ENCODE peak calls at places on chromosomes 4 and X, in seven cellular contexts. One of them, this sample, is unnamed.

GRCh38 chr4:37717575-37717974 is 31.4 kb upstream of the RELL1 start:
- DNase-seq in endothelial cell: no peak
- DNase-seq in stomach: no peak
- DNase-seq in fibroblast of the aortic adventitia: peak
- DNase-seq in left ventricle myocardium inferior: no peak
- DNase-seq in activated CD8-positive, alpha-beta T cell treated with anti-CD3 and anti-CD28 coated beads for 36 hours: no peak
- DNase-seq in foreskin fibroblast: peak
- DNase-seq in this sample: peak

GRCh38 chr4:78038704-78039103 is 18.4 kb upstream of the FRAS1 start:
- DNase-seq in stomach: no peak
- DNase-seq in fibroblast of the aortic adventitia: no peak
- DNase-seq in endothelial cell: no peak
- DNase-seq in foreskin fibroblast: no peak
- DNase-seq in left ventricle myocardium inferior: no peak
- DNase-seq in activated CD8-positive, alpha-beta T cell treated with anti-CD3 and anti-CD28 coated beads for 36 hours: no peak
- DNase-seq in this sample: no peak

GRCh38 chr4:54513231-54513630 is 144.5 kb upstream of the KIT start:
- DNase-seq in fibroblast of the aortic adventitia: peak
- DNase-seq in stomach: no peak
- DNase-seq in foreskin fibroblast: peak
- DNase-seq in left ventricle myocardium inferior: peak
- DNase-seq in activated CD8-positive, alpha-beta T cell treated with anti-CD3 and anti-CD28 coated beads for 36 hours: no peak
- DNase-seq in endothelial cell: no peak
- DNase-seq in this sample: no peak

GRCh38 chr4:87019898-87020297 is 85.1 kb downstream of the AFF1 start:
- DNase-seq in activated CD8-positive, alpha-beta T cell treated with anti-CD3 and anti-CD28 coated beads for 36 hours: no peak
- DNase-seq in foreskin fibroblast: no peak
- DNase-seq in fibroblast of the aortic adventitia: no peak
- DNase-seq in stomach: no peak
- DNase-seq in left ventricle myocardium inferior: no peak
- DNase-seq in endothelial cell: no peak
- DNase-seq in this sample: no peak

GRCh38 chr4:53183754-53184153 is 182.1 kb downstream of the SCFD2 start:
- DNase-seq in left ventricle myocardium inferior: no peak
- DNase-seq in foreskin fibroblast: no peak
- DNase-seq in stomach: no peak
- DNase-seq in fibroblast of the aortic adventitia: peak
- DNase-seq in endothelial cell: no peak
- DNase-seq in activated CD8-positive, alpha-beta T cell treated with anti-CD3 and anti-CD28 coated beads for 36 hours: no peak
- DNase-seq in this sample: no peak

GRCh38 chr4:88591787-88592599 is at the start of gene HERC3:
- DNase-seq in stomach: peak
- DNase-seq in fibroblast of the aortic adventitia: peak
- DNase-seq in endothelial cell: peak
- DNase-seq in foreskin fibroblast: peak
- DNase-seq in left ventricle myocardium inferior: peak
- DNase-seq in activated CD8-positive, alpha-beta T cell treated with anti-CD3 and anti-CD28 coated beads for 36 hours: peak
- DNase-seq in this sample: peak

GRCh38 chr4:125639182-125639621 is 324.4 kb downstream of the FAT4 start:
- DNase-seq in activated CD8-positive, alpha-beta T cell treated with anti-CD3 and anti-CD28 coated beads for 36 hours: no peak
- DNase-seq in fibroblast of the aortic adventitia: peak
- DNase-seq in foreskin fibroblast: peak
- DNase-seq in left ventricle myocardium inferior: peak
- DNase-seq in stomach: no peak
- DNase-seq in endothelial cell: no peak
- DNase-seq in this sample: no peak

GRCh38 chrX:101171883-101172400 is 47.6 kb upstream of the DRP2 start:
- DNase-seq in foreskin fibroblast: no peak
- DNase-seq in activated CD8-positive, alpha-beta T cell treated with anti-CD3 and anti-CD28 coated beads for 36 hours: no peak
- DNase-seq in endothelial cell: no peak
- DNase-seq in fibroblast of the aortic adventitia: peak
- DNase-seq in stomach: no peak
- DNase-seq in left ventricle myocardium inferior: no peak
- DNase-seq in this sample: no peak

GRCh38 chrX:84187501-84188319 is at the start of gene RPS6KA6:
- DNase-seq in foreskin fibroblast: peak
- DNase-seq in activated CD8-positive, alpha-beta T cell treated with anti-CD3 and anti-CD28 coated beads for 36 hours: peak
- DNase-seq in endothelial cell: peak
- DNase-seq in left ventricle myocardium inferior: peak
- DNase-seq in stomach: no peak
- DNase-seq in fibroblast of the aortic adventitia: peak
- DNase-seq in this sample: no peak

GRCh38 chr4:32798471-32798870 is 2078.3 kb downstream of the PCDH7 start:
- DNase-seq in stomach: no peak
- DNase-seq in activated CD8-positive, alpha-beta T cell treated with anti-CD3 and anti-CD28 coated beads for 36 hours: no peak
- DNase-seq in endothelial cell: no peak
- DNase-seq in left ventricle myocardium inferior: no peak
- DNase-seq in foreskin fibroblast: no peak
- DNase-seq in fibroblast of the aortic adventitia: no peak
- DNase-seq in this sample: no peak

GRCh38 chr4:186693159-186693815 is 30.4 kb downstream of the FAT1 start:
- DNase-seq in stomach: peak
- DNase-seq in activated CD8-positive, alpha-beta T cell treated with anti-CD3 and anti-CD28 coated beads for 36 hours: no peak
- DNase-seq in fibroblast of the aortic adventitia: peak
- DNase-seq in left ventricle myocardium inferior: peak
- DNase-seq in foreskin fibroblast: peak
- DNase-seq in endothelial cell: no peak
- DNase-seq in this sample: no peak

GRCh38 chrX:13661735-13662536 is 9.0 kb downstream of the TCEANC start:
- DNase-seq in endothelial cell: no peak
- DNase-seq in stomach: no peak
- DNase-seq in fibroblast of the aortic adventitia: no peak
- DNase-seq in left ventricle myocardium inferior: no peak
- DNase-seq in foreskin fibroblast: no peak
- DNase-seq in activated CD8-positive, alpha-beta T cell treated with anti-CD3 and anti-CD28 coated beads for 36 hours: no peak
- DNase-seq in this sample: no peak

GRCh38 chrX:19814240-19814639 is 73.2 kb downstream of the SH3KBP1 start:
- DNase-seq in stomach: no peak
- DNase-seq in fibroblast of the aortic adventitia: no peak
- DNase-seq in activated CD8-positive, alpha-beta T cell treated with anti-CD3 and anti-CD28 coated beads for 36 hours: no peak
- DNase-seq in left ventricle myocardium inferior: no peak
- DNase-seq in endothelial cell: no peak
- DNase-seq in foreskin fibroblast: no peak
- DNase-seq in this sample: peak

GRCh38 chrX:25599061-25599460 is 539.1 kb upstream of the MAGEB18 start:
- DNase-seq in stomach: no peak
- DNase-seq in foreskin fibroblast: peak
- DNase-seq in endothelial cell: no peak
- DNase-seq in fibroblast of the aortic adventitia: peak
- DNase-seq in activated CD8-positive, alpha-beta T cell treated with anti-CD3 and anti-CD28 coated beads for 36 hours: no peak
- DNase-seq in left ventricle myocardium inferior: no peak
- DNase-seq in this sample: no peak

GRCh38 chrX:10231461-10231860 is 74.7 kb downstream of the CLCN4 start:
- DNase-seq in fibroblast of the aortic adventitia: no peak
- DNase-seq in foreskin fibroblast: no peak
- DNase-seq in endothelial cell: no peak
- DNase-seq in stomach: no peak
- DNase-seq in left ventricle myocardium inferior: no peak
- DNase-seq in activated CD8-positive, alpha-beta T cell treated with anti-CD3 and anti-CD28 coated beads for 36 hours: no peak
- DNase-seq in this sample: no peak

GRCh38 chr4:116180056-116180690 is 905.2 kb downstream of the TRAM1L1 start:
- DNase-seq in foreskin fibroblast: peak
- DNase-seq in left ventricle myocardium inferior: no peak
- DNase-seq in stomach: no peak
- DNase-seq in fibroblast of the aortic adventitia: no peak
- DNase-seq in endothelial cell: no peak
- DNase-seq in activated CD8-positive, alpha-beta T cell treated with anti-CD3 and anti-CD28 coated beads for 36 hours: no peak
- DNase-seq in this sample: peak

GRCh38 chrX:154979671-154980070 is 42.9 kb downstream of the F8 start:
- DNase-seq in foreskin fibroblast: peak
- DNase-seq in endothelial cell: no peak
- DNase-seq in activated CD8-positive, alpha-beta T cell treated with anti-CD3 and anti-CD28 coated beads for 36 hours: no peak
- DNase-seq in fibroblast of the aortic adventitia: no peak
- DNase-seq in stomach: no peak
- DNase-seq in left ventricle myocardium inferior: no peak
- DNase-seq in this sample: peak

GRCh38 chrX:154980330-154981115 is 42.0 kb downstream of the F8 start:
- DNase-seq in stomach: peak
- DNase-seq in endothelial cell: peak
- DNase-seq in left ventricle myocardium inferior: peak
- DNase-seq in fibroblast of the aortic adventitia: peak
- DNase-seq in activated CD8-positive, alpha-beta T cell treated with anti-CD3 and anti-CD28 coated beads for 36 hours: peak
- DNase-seq in foreskin fibroblast: peak
- DNase-seq in this sample: peak

GRCh38 chrX:154986826-154987575 is 35.5 kb downstream of the F8 start:
- DNase-seq in foreskin fibroblast: peak
- DNase-seq in left ventricle myocardium inferior: no peak
- DNase-seq in activated CD8-positive, alpha-beta T cell treated with anti-CD3 and anti-CD28 coated beads for 36 hours: no peak
- DNase-seq in fibroblast of the aortic adventitia: peak
- DNase-seq in endothelial cell: no peak
- DNase-seq in stomach: no peak
- DNase-seq in this sample: peak

DNA sequence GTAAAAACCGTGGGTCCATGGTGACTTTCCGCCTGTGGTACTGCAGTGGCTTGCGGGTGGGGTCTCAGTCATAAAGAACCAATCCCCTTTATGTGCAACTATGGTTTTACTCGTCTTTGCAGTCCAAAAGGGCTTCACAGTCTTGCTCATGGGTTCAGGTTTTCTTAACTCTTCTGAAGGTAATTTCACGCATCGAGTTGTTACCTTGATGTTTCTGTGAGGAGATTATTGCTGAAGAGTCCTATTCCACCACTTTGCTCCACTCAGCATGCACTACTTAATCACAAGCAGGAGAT is 41.5 kb downstream of the F8 start:
- DNase-seq in stomach: no peak
- DNase-seq in fibroblast of the aortic adventitia: no peak
- DNase-seq in foreskin fibroblast: no peak
- DNase-seq in left ventricle myocardium inferior: no peak
- DNase-seq in activated CD8-positive, alpha-beta T cell treated with anti-CD3 and anti-CD28 coated beads for 36 hours: no peak
- DNase-seq in endothelial cell: no peak
- DNase-seq in this sample: no peak
- TF ChIP-seq CTCF in stomach: no peak
- TF ChIP-seq CTCF in fibroblast of the aortic adventitia: no peak
- TF ChIP-seq CTCF in foreskin fibroblast: no peak
- TF ChIP-seq CTCF in left ventricle myocardium inferior: no peak
- TF ChIP-seq CTCF in activated CD8-positive, alpha-beta T cell treated with anti-CD3 and anti-CD28 coated beads for 36 hours: no peak
- TF ChIP-seq CTCF in endothelial cell: no peak
- TF ChIP-seq CTCF in this sample: no peak

DNA sequence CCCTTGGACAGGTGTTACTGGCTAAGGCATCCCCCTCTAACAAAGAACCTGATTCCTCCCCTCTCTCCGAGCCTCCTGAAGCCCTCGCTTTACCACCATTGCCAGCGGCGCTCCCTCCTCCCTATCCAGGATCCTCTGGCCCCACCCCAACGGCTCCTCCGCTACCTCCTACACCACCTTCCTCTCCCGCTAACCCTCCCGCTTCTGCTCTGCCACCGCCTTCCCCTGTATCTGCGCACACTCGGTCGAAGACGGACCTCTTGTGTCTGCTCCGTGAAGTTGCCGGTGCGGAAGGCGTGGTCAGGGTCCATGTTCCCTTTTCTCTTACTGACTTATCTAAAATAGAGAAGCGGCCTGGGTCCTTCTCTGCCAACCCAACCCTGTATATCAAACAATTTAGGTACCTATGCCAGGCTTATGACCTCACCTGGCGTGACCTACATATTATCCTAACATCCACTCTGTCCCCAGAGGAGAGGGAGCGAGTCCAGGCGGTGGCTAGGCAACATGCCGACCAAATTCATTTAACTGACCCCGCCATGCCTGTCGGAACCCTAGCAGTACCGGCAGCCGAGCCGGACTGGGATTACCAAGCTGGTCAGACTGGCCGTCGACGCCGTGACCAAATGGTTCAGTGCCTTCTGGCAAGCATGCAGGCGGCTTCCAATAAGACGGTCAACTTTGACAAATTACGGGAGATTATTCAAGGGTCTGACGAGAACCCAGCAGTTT is 958.9 kb downstream of the RPA4 start:
- DNase-seq in foreskin fibroblast: no peak
- DNase-seq in activated CD8-positive, alpha-beta T cell treated with anti-CD3 and anti-CD28 coated beads for 36 hours: no peak
- DNase-seq in endothelial cell: no peak
- DNase-seq in left ventricle myocardium inferior: no peak
- DNase-seq in fibroblast of the aortic adventitia: no peak
- DNase-seq in stomach: no peak
- DNase-seq in this sample: no peak
- TF ChIP-seq CTCF in foreskin fibroblast: no peak
- TF ChIP-seq CTCF in activated CD8-positive, alpha-beta T cell treated with anti-CD3 and anti-CD28 coated beads for 36 hours: no peak
- TF ChIP-seq CTCF in endothelial cell: no peak
- TF ChIP-seq CTCF in left ventricle myocardium inferior: no peak
- TF ChIP-seq CTCF in fibroblast of the aortic adventitia: no peak
- TF ChIP-seq CTCF in stomach: no peak
- TF ChIP-seq CTCF in this sample: no peak

GRCh38 chr4:118270492-118270891 is 82.3 kb downstream of the PRSS12 start:
- DNase-seq in foreskin fibroblast: peak
- DNase-seq in fibroblast of the aortic adventitia: peak
- DNase-seq in activated CD8-positive, alpha-beta T cell treated with anti-CD3 and anti-CD28 coated beads for 36 hours: no peak
- DNase-seq in stomach: no peak
- DNase-seq in left ventricle myocardium inferior: no peak
- DNase-seq in endothelial cell: no peak
- DNase-seq in this sample: peak
- TF ChIP-seq CTCF in foreskin fibroblast: peak
- TF ChIP-seq CTCF in fibroblast of the aortic adventitia: peak
- TF ChIP-seq CTCF in activated CD8-positive, alpha-beta T cell treated with anti-CD3 and anti-CD28 coated beads for 36 hours: peak
- TF ChIP-seq CTCF in stomach: no peak
- TF ChIP-seq CTCF in left ventricle myocardium inferior: peak
- TF ChIP-seq CTCF in endothelial cell: peak
- TF ChIP-seq CTCF in this sample: no peak

GRCh38 chr4:111633663-111634266 is 511.5 kb upstream of the FAM241A start:
- DNase-seq in fibroblast of the aortic adventitia: no peak
- DNase-seq in activated CD8-positive, alpha-beta T cell treated with anti-CD3 and anti-CD28 coated beads for 36 hours: no peak
- DNase-seq in endothelial cell: no peak
- DNase-seq in left ventricle myocardium inferior: no peak
- DNase-seq in foreskin fibroblast: no peak
- DNase-seq in stomach: no peak
- DNase-seq in this sample: no peak

GRCh38 chr4:111632752-111633151 is 512.5 kb upstream of the FAM241A start:
- DNase-seq in endothelial cell: no peak
- DNase-seq in stomach: no peak
- DNase-seq in fibroblast of the aortic adventitia: peak
- DNase-seq in activated CD8-positive, alpha-beta T cell treated with anti-CD3 and anti-CD28 coated beads for 36 hours: no peak
- DNase-seq in foreskin fibroblast: peak
- DNase-seq in left ventricle myocardium inferior: no peak
- DNase-seq in this sample: no peak

GRCh38 chr4:111630705-111631104 is 514.5 kb upstream of the FAM241A start:
- DNase-seq in foreskin fibroblast: peak
- DNase-seq in stomach: no peak
- DNase-seq in fibroblast of the aortic adventitia: peak
- DNase-seq in activated CD8-positive, alpha-beta T cell treated with anti-CD3 and anti-CD28 coated beads for 36 hours: no peak
- DNase-seq in endothelial cell: no peak
- DNase-seq in left ventricle myocardium inferior: no peak
- DNase-seq in this sample: peak

GRCh38 chr4:111628437-111628836 is 516.8 kb upstream of the FAM241A start:
- DNase-seq in left ventricle myocardium inferior: no peak
- DNase-seq in foreskin fibroblast: no peak
- DNase-seq in activated CD8-positive, alpha-beta T cell treated with anti-CD3 and anti-CD28 coated beads for 36 hours: no peak
- DNase-seq in stomach: no peak
- DNase-seq in endothelial cell: no peak
- DNase-seq in fibroblast of the aortic adventitia: no peak
- DNase-seq in this sample: no peak

GRCh38 chr4:111631157-111631999 is 513.9 kb upstream of the FAM241A start:
- DNase-seq in fibroblast of the aortic adventitia: peak
- DNase-seq in stomach: no peak
- DNase-seq in activated CD8-positive, alpha-beta T cell treated with anti-CD3 and anti-CD28 coated beads for 36 hours: no peak
- DNase-seq in endothelial cell: no peak
- DNase-seq in foreskin fibroblast: peak
- DNase-seq in left ventricle myocardium inferior: no peak
- DNase-seq in this sample: peak
- TF ChIP-seq CTCF in fibroblast of the aortic adventitia: peak
- TF ChIP-seq CTCF in stomach: no peak
- TF ChIP-seq CTCF in activated CD8-positive, alpha-beta T cell treated with anti-CD3 and anti-CD28 coated beads for 36 hours: no peak
- TF ChIP-seq CTCF in endothelial cell: peak
- TF ChIP-seq CTCF in foreskin fibroblast: peak
- TF ChIP-seq CTCF in left ventricle myocardium inferior: peak
- TF ChIP-seq CTCF in this sample: peak